ENCODE peak calls at places on chromosomes 16 and 17, in nine cellular contexts. W, C, S, F, D, M, L, A and O are unnamed samples.

GRCh38 chr17:77811521-77811920 is 147.0 kb upstream of the TNRC6C start:
- DNase-seq in W (peak; percentile 54), C (no peak), S (no peak), F (no peak), D (peak; percentile 65), M (no peak), L (no peak), A (no peak), O (no peak)

GRCh38 chr17:65797809-65798208 is 236.4 kb upstream of the AXIN2 start:
- DNase-seq in W (no peak), C (no peak), S (no peak), F (no peak), D (no peak), M (no peak), L (peak; percentile 22), A (no peak), O (peak; percentile 50)

GRCh38 chr17:60077672-60078519 is 825 bp downstream of the HEATR6 start:
- DNase-seq in W (no peak), C (no peak), S (no peak), F (no peak), D (no peak), M (no peak), L (no peak), A (no peak), O (no peak)

GRCh38 chr16:53695070-53695469 is 8.6 kb downstream of the RPGRIP1L start:
- DNase-seq in W (no peak), C (no peak), S (no peak), F (no peak), D (no peak), M (no peak), L (no peak), A (no peak), O (no peak)

GRCh38 chr16:67543036-67543435 is 14.4 kb downstream of the RIPOR1 start:
- DNase-seq in W (no peak), C (no peak), S (peak; percentile 53), F (no peak), D (peak; percentile 63), M (no peak), L (peak; percentile 56), A (no peak), O (no peak)

GRCh38 chr17:6639651-6640535 is 618 bp downstream of the KIAA0753 start:
- DNase-seq in W (peak; percentile 71), C (peak; percentile 73), S (peak; percentile 82), F (no peak), D (peak; percentile 63), M (peak; percentile 19), L (peak; percentile 78), A (peak; percentile 42), O (peak; percentile 58)

GRCh38 chr17:29241015-29241963 is 5.4 kb upstream of the CRYBA1 start:
- DNase-seq in W (no peak), C (no peak), S (no peak), F (peak; percentile 68), D (peak; percentile 85), M (no peak), L (peak; percentile 66), A (no peak), O (no peak)

GRCh38 chr16:28218109-28218508 is 6.3 kb upstream of the XPO6 start:
- DNase-seq in W (no peak), C (no peak), S (no peak), F (no peak), D (no peak), M (peak; percentile 40), L (peak; percentile 39), A (peak; percentile 35), O (peak; percentile 61)

GRCh38 chr17:14161419-14161818 is 75.2 kb downstream of the CDRT15 start:
- DNase-seq in W (no peak), C (no peak), S (no peak), F (no peak), D (no peak), M (no peak), L (no peak), A (no peak), O (no peak)

GRCh38 chr17:14153374-14153773 is 83.3 kb downstream of the CDRT15 start:
- DNase-seq in W (no peak), C (no peak), S (no peak), F (no peak), D (no peak), M (no peak), L (no peak), A (no peak), O (no peak)

GRCh38 chr17:14158707-14159106 is 78.0 kb downstream of the CDRT15 start:
- DNase-seq in W (no peak), C (no peak), S (no peak), F (no peak), D (no peak), M (no peak), L (no peak), A (no peak), O (no peak)

GRCh38 chr17:14156689-14157088 is 80.0 kb downstream of the CDRT15 start:
- DNase-seq in W (no peak), C (no peak), S (no peak), F (no peak), D (no peak), M (no peak), L (no peak), A (no peak), O (no peak)

DNA sequence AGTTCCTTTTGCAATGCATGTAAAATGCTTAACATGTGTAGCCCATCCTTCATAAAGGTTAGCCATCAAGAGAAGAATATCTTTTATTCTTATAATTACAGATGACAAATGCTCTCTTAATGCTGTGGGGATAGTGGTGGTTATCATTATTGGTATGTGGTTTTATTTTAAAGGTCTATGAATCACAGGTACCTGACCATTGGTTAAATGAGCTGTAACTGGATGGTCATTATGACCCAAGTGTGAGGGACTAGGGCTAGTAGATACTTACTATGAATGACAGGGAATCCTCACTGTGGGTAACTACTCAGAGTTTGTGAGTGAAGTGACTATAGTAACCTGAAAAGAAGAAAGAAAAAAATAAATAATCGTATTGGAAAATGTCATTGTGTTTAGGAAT is 78.8 kb downstream of the CDRT15 start:
- DNase-seq in W (no peak), C (no peak), S (no peak), F (no peak), D (no peak), M (no peak), L (no peak), A (no peak), O (no peak)
- H3K4me3 ChIP-seq in W (no peak overlapping the region), C (no peak overlapping the region), S (no peak overlapping the region), F (no peak overlapping the region), D (no peak overlapping the region), M (no peak overlapping the region), L (no peak overlapping the region), A (no peak overlapping the region), O (no peak overlapping the region)

GRCh38 chr16:78556421-78556820 is 457.0 kb downstream of the WWOX start:
- DNase-seq in W (no peak), C (no peak), S (no peak), F (no peak), D (no peak), M (no peak), L (no peak), A (no peak), O (no peak)

GRCh38 chr16:78562650-78563049 is 463.2 kb downstream of the WWOX start:
- DNase-seq in W (no peak), C (no peak), S (no peak), F (no peak), D (no peak), M (no peak), L (no peak), A (no peak), O (no peak)

GRCh38 chr16:78562156-78562555 is 462.7 kb downstream of the WWOX start:
- DNase-seq in W (no peak), C (no peak), S (no peak), F (no peak), D (no peak), M (no peak), L (no peak), A (no peak), O (no peak)

GRCh38 chr16:78563905-78564304 is 464.5 kb downstream of the WWOX start:
- DNase-seq in W (no peak), C (no peak), S (no peak), F (no peak), D (no peak), M (peak; percentile 31), L (no peak), A (no peak), O (no peak)

GRCh38 chr16:78560997-78561396 is 461.5 kb downstream of the WWOX start:
- DNase-seq in W (no peak), C (no peak), S (no peak), F (no peak), D (no peak), M (no peak), L (no peak), A (no peak), O (no peak)
- H3K4me3 ChIP-seq in W (no peak overlapping the region), C (no peak overlapping the region), S (no peak overlapping the region), F (no peak overlapping the region), D (no peak overlapping the region), M (no peak overlapping the region), L (no peak overlapping the region), A (no peak overlapping the region), O (no peak overlapping the region)

DNA sequence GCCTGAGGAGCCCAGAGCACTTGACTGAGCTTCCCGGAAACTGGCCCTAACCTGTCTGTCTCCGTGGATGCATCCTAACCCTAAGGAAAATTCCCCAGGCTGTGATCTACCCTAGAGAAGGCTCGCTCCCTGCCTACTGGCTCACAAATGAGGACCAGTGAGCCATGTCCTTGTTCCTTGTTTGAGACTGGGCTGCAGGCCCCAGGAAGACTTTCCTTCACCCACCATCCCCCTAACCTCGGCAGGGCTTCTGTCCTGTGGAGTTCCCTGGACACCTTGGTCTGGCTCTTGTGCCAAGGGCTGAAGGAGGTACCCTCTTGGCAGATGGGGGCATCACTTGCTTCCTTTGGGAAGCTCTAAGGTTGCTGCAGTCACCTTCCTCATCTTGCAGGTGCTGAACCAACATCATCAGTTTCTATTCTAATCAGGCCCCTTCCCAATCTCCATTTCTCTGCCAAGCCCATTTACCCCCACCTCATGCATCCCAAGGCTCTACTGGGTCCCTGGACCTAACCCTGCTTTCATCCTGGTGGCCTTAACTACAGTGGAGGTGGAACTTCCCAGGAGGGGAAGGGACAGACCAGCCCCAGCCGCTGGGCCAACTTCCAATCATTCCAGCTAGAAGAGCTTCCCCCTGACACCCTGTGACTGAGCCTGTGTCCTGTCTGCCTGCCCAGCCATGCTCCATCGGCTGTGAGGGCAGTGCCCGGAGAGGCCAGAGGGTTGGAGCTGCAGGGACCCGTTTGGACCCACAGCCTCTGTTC is 12.4 kb downstream of the RNF40 start:
- DNase-seq in W (no peak), C (no peak), S (no peak), F (no peak), D (no peak), M (no peak), L (no peak), A (no peak), O (no peak)
- H3K4me3 ChIP-seq in W (peak overlapping the region; percentile 63), C (peak overlapping the region; percentile 80), S (peak overlapping the region; percentile 84), F (peak overlapping the region; percentile 86), D (peak overlapping the region; percentile 77), M (peak overlapping the region; percentile 69), L (peak overlapping the region; percentile 67), A (peak overlapping the region; percentile 58), O (peak overlapping the region; percentile 83)

GRCh38 chr16:4988647-4989046 is 30.5 kb downstream of the SEC14L5 start:
- DNase-seq in W (no peak), C (no peak), S (peak; percentile 17), F (no peak), D (no peak), M (no peak), L (peak; percentile 37), A (no peak), O (no peak)

GRCh38 chr16:4989391-4990006 is 31.4 kb downstream of the SEC14L5 start:
- DNase-seq in W (no peak), C (no peak), S (peak; percentile 5), F (no peak), D (no peak), M (no peak), L (peak; percentile 21), A (no peak), O (no peak)

GRCh38 chr16:4990415-4990814 is 32.3 kb downstream of the SEC14L5 start:
- DNase-seq in W (no peak), C (no peak), S (peak; percentile 18), F (no peak), D (no peak), M (no peak), L (no peak), A (no peak), O (no peak)

GRCh38 chr16:4987250-4987579 is 29.1 kb downstream of the SEC14L5 start:
- DNase-seq in W (no peak), C (no peak), S (no peak), F (no peak), D (no peak), M (no peak), L (no peak), A (no peak), O (no peak)

GRCh38 chr16:4987580-4988374 is 29.6 kb downstream of the SEC14L5 start:
- DNase-seq in W (no peak), C (no peak), S (peak; percentile 57), F (no peak), D (no peak), M (no peak), L (peak; percentile 95), A (no peak), O (no peak)
- H3K4me3 ChIP-seq in W (no peak overlapping the region), C (no peak overlapping the region), S (no peak overlapping the region), F (no peak overlapping the region), D (no peak overlapping the region), M (no peak overlapping the region), L (peak overlapping the region; percentile 37), A (no peak overlapping the region), O (no peak overlapping the region)